ENCODE peak calls at places on chromosomes 5 and 9, in four cellular contexts. One of them, this sample, is unnamed.

GRCh38 chr9:6277417-6277816 is 50.8 kb upstream of the TPD52L3 start:
- DNase-seq in uterus: no peak
- DNase-seq in CD4-positive, alpha-beta T cell: no peak
- DNase-seq in astrocyte of the cerebellum: no peak
- DNase-seq in this sample: no peak

GRCh38 chr9:76353280-76353679 is 40.9 kb downstream of the RFK start:
- DNase-seq in uterus: no peak
- DNase-seq in CD4-positive, alpha-beta T cell: no peak
- DNase-seq in astrocyte of the cerebellum: peak
- DNase-seq in this sample: no peak

GRCh38 chr9:95506692-95507455 is 9.9 kb downstream of the PTCH1 start:
- DNase-seq in CD4-positive, alpha-beta T cell: no peak
- DNase-seq in astrocyte of the cerebellum: no peak
- DNase-seq in uterus: peak
- DNase-seq in this sample: no peak

GRCh38 chr9:95515272-95516113 is 1.3 kb downstream of the PTCH1 start:
- DNase-seq in uterus: no peak
- DNase-seq in astrocyte of the cerebellum: no peak
- DNase-seq in CD4-positive, alpha-beta T cell: no peak
- DNase-seq in this sample: no peak

GRCh38 chr5:111072949-111073682 is 1.6 kb downstream of the TSLP start:
- DNase-seq in uterus: peak
- DNase-seq in CD4-positive, alpha-beta T cell: peak
- DNase-seq in astrocyte of the cerebellum: no peak
- DNase-seq in this sample: no peak

GRCh38 chr5:128535225-128535624 is 2.8 kb downstream of the FBN2 start:
- DNase-seq in CD4-positive, alpha-beta T cell: no peak
- DNase-seq in uterus: no peak
- DNase-seq in astrocyte of the cerebellum: no peak
- DNase-seq in this sample: no peak

GRCh38 chr5:67206381-67207328 is 10.1 kb upstream of the CD180 start:
- DNase-seq in astrocyte of the cerebellum: peak
- DNase-seq in uterus: no peak
- DNase-seq in CD4-positive, alpha-beta T cell: peak
- DNase-seq in this sample: no peak

GRCh38 chr9:100117316-100117715 is 18.3 kb downstream of the INVS start:
- DNase-seq in astrocyte of the cerebellum: no peak
- DNase-seq in CD4-positive, alpha-beta T cell: no peak
- DNase-seq in uterus: no peak
- DNase-seq in this sample: no peak

GRCh38 chr9:38079410-38080105 is 10.5 kb upstream of the SHB start:
- DNase-seq in CD4-positive, alpha-beta T cell: no peak
- DNase-seq in uterus: no peak
- DNase-seq in astrocyte of the cerebellum: no peak
- DNase-seq in this sample: no peak

GRCh38 chr9:131396626-131397025 is 2.7 kb downstream of the PRRC2B start:
- DNase-seq in CD4-positive, alpha-beta T cell: no peak
- DNase-seq in uterus: no peak
- DNase-seq in astrocyte of the cerebellum: no peak
- DNase-seq in this sample: no peak

GRCh38 chr9:38643456-38644173 is 23.2 kb upstream of the ANKRD18A start:
- DNase-seq in uterus: no peak
- DNase-seq in CD4-positive, alpha-beta T cell: no peak
- DNase-seq in astrocyte of the cerebellum: no peak
- DNase-seq in this sample: no peak

GRCh38 chr9:88773627-88774244 is 217.5 kb upstream of the S1PR3 start:
- DNase-seq in astrocyte of the cerebellum: no peak
- DNase-seq in CD4-positive, alpha-beta T cell: no peak
- DNase-seq in uterus: no peak
- DNase-seq in this sample: no peak

GRCh38 chr9:93648836-93649235 is 72.5 kb downstream of the PHF2 start:
- DNase-seq in astrocyte of the cerebellum: no peak
- DNase-seq in CD4-positive, alpha-beta T cell: no peak
- DNase-seq in uterus: peak
- DNase-seq in this sample: no peak

GRCh38 chr5:1195916-1196315 is 5.5 kb upstream of the SLC6A19 start:
- DNase-seq in uterus: no peak
- DNase-seq in astrocyte of the cerebellum: no peak
- DNase-seq in CD4-positive, alpha-beta T cell: no peak
- DNase-seq in this sample: no peak

GRCh38 chr5:159230657-159231056 is 21.3 kb upstream of the RNF145 start:
- DNase-seq in uterus: no peak
- DNase-seq in astrocyte of the cerebellum: no peak
- DNase-seq in CD4-positive, alpha-beta T cell: no peak
- DNase-seq in this sample: no peak

GRCh38 chr5:59685806-59686205 is 207.7 kb downstream of the PDE4D start:
- DNase-seq in astrocyte of the cerebellum: no peak
- DNase-seq in CD4-positive, alpha-beta T cell: no peak
- DNase-seq in uterus: no peak
- DNase-seq in this sample: no peak

GRCh38 chr5:33852327-33852726 is 39.5 kb downstream of the ADAMTS12 start:
- DNase-seq in CD4-positive, alpha-beta T cell: no peak
- DNase-seq in astrocyte of the cerebellum: no peak
- DNase-seq in uterus: no peak
- DNase-seq in this sample: no peak

GRCh38 chr5:93915142-93915553 is 173.7 kb upstream of the POU5F2 start:
- DNase-seq in CD4-positive, alpha-beta T cell: no peak
- DNase-seq in astrocyte of the cerebellum: peak
- DNase-seq in uterus: no peak
- DNase-seq in this sample: peak

GRCh38 chr9:89806371-89807100 is 201.7 kb downstream of the GADD45G start:
- DNase-seq in CD4-positive, alpha-beta T cell: no peak
- DNase-seq in uterus: no peak
- DNase-seq in astrocyte of the cerebellum: no peak
- DNase-seq in this sample: no peak

GRCh38 chr5:180179399-180180197 is 29.4 kb downstream of the RASGEF1C start:
- DNase-seq in uterus: no peak
- DNase-seq in CD4-positive, alpha-beta T cell: no peak
- DNase-seq in astrocyte of the cerebellum: no peak
- DNase-seq in this sample: no peak

GRCh38 chr5:52709171-52709925 is 78.4 kb upstream of the ITGA1 start:
- DNase-seq in astrocyte of the cerebellum: peak
- DNase-seq in CD4-positive, alpha-beta T cell: no peak
- DNase-seq in uterus: no peak
- DNase-seq in this sample: no peak

GRCh38 chr5:2038337-2039179 is 155.8 kb upstream of the IRX4 start:
- DNase-seq in CD4-positive, alpha-beta T cell: peak
- DNase-seq in astrocyte of the cerebellum: no peak
- DNase-seq in uterus: peak
- DNase-seq in this sample: no peak

GRCh38 chr9:93007529-93008058 is 50.9 kb upstream of the SUSD3 start:
- DNase-seq in astrocyte of the cerebellum: no peak
- DNase-seq in CD4-positive, alpha-beta T cell: no peak
- DNase-seq in uterus: no peak
- DNase-seq in this sample: no peak

GRCh38 chr9:136226680-136227410 is 18.8 kb downstream of the QSOX2 start:
- DNase-seq in uterus: no peak
- DNase-seq in CD4-positive, alpha-beta T cell: no peak
- DNase-seq in astrocyte of the cerebellum: no peak
- DNase-seq in this sample: no peak

GRCh38 chr9:127177221-127177620 is 54.8 kb upstream of the ANGPTL2 start:
- DNase-seq in CD4-positive, alpha-beta T cell: no peak
- DNase-seq in uterus: no peak
- DNase-seq in astrocyte of the cerebellum: no peak
- DNase-seq in this sample: no peak

GRCh38 chr5:92403308-92403707 is 1020.2 kb upstream of the ARRDC3 start:
- DNase-seq in uterus: no peak
- DNase-seq in CD4-positive, alpha-beta T cell: no peak
- DNase-seq in astrocyte of the cerebellum: no peak
- DNase-seq in this sample: no peak

GRCh38 chr9:27377147-27377807 is 80.3 kb upstream of the EQTN start:
- DNase-seq in uterus: no peak
- DNase-seq in CD4-positive, alpha-beta T cell: no peak
- DNase-seq in astrocyte of the cerebellum: no peak
- DNase-seq in this sample: no peak

GRCh38 chr5:159097461-159098284 is 2.0 kb downstream of the EBF1 start:
- DNase-seq in uterus: peak
- DNase-seq in CD4-positive, alpha-beta T cell: no peak
- DNase-seq in astrocyte of the cerebellum: no peak
- DNase-seq in this sample: no peak

GRCh38 chr9:20753761-20754160 is 69.7 kb downstream of the FOCAD start:
- DNase-seq in astrocyte of the cerebellum: peak
- DNase-seq in CD4-positive, alpha-beta T cell: no peak
- DNase-seq in uterus: no peak
- DNase-seq in this sample: no peak

GRCh38 chr5:9924614-9925013 is 294.5 kb upstream of the TAS2R1 start:
- DNase-seq in CD4-positive, alpha-beta T cell: no peak
- DNase-seq in astrocyte of the cerebellum: peak
- DNase-seq in uterus: no peak
- DNase-seq in this sample: peak

GRCh38 chr5:9920696-9921095 is 290.5 kb upstream of the TAS2R1 start:
- DNase-seq in CD4-positive, alpha-beta T cell: no peak
- DNase-seq in uterus: no peak
- DNase-seq in astrocyte of the cerebellum: no peak
- DNase-seq in this sample: no peak

GRCh38 chr5:9919306-9920030 is 289.3 kb upstream of the TAS2R1 start:
- DNase-seq in uterus: no peak
- DNase-seq in CD4-positive, alpha-beta T cell: no peak
- DNase-seq in astrocyte of the cerebellum: no peak
- DNase-seq in this sample: no peak

GRCh38 chr5:9927106-9927505 is 297.0 kb upstream of the TAS2R1 start:
- DNase-seq in astrocyte of the cerebellum: no peak
- DNase-seq in uterus: no peak
- DNase-seq in CD4-positive, alpha-beta T cell: no peak
- DNase-seq in this sample: no peak

GRCh38 chr5:9922719-9923118 is 292.6 kb upstream of the TAS2R1 start:
- DNase-seq in uterus: no peak
- DNase-seq in CD4-positive, alpha-beta T cell: no peak
- DNase-seq in astrocyte of the cerebellum: no peak
- DNase-seq in this sample: no peak
- TF ChIP-seq CTCF in uterus: no peak
- TF ChIP-seq CTCF in CD4-positive, alpha-beta T cell: no peak
- TF ChIP-seq CTCF in astrocyte of the cerebellum: peak
- TF ChIP-seq CTCF in this sample: no peak

DNA sequence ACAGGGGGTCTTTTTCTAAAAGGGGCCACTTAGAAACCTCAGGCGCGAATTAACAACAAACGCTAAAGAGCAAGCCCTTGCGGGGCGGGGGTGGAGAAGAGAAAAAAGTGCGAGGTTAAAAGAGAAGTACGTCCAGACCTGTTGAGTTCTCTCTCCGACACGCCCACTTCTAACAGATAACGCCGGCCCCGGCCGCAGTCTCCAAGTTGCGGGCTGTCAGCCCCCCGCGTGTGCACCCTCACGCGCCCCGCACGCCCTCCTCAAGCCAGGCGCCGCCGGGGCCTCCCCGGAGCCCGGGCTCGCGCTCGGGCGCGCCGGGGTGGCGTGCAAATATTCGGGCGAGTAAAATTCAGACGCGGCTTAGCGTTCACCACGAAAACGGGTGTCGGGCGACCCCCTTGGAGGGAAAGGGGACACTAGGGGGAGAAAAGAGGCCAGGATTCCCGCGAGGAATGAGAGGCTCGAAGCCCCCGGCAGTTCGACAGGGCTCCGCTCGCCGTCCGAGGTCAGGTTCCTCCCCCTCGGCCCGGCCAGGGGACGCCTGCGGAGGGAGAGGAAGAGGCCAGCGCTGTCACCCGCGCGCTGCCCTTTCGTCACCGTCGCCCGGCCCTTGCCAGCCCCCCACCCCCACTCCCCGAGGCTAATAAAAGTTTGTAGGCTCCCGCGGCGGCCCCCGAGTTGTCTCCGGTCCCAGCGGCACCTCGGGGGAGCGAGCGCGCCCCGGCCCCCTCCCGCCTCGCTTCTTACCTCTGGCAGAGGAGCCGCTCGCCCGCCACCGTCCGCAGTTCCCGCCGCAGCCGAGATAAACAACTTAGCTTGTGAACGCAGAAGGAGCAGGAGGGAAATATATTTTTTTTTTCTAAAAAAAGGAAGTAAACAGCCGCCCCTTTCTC is 776 bp downstream of the NR3C1 start:
- DNase-seq in CD4-positive, alpha-beta T cell: peak
- DNase-seq in astrocyte of the cerebellum: peak
- DNase-seq in uterus: peak
- DNase-seq in this sample: no peak
- TF ChIP-seq CTCF in CD4-positive, alpha-beta T cell: no peak
- TF ChIP-seq CTCF in astrocyte of the cerebellum: peak
- TF ChIP-seq CTCF in uterus: no peak
- TF ChIP-seq CTCF in this sample: no peak

GRCh38 chr5:175617447-175617846 is 40.4 kb upstream of the HRH2 start:
- DNase-seq in astrocyte of the cerebellum: no peak
- DNase-seq in CD4-positive, alpha-beta T cell: no peak
- DNase-seq in uterus: no peak
- DNase-seq in this sample: no peak
- TF ChIP-seq CTCF in astrocyte of the cerebellum: no peak
- TF ChIP-seq CTCF in CD4-positive, alpha-beta T cell: no peak
- TF ChIP-seq CTCF in uterus: no peak
- TF ChIP-seq CTCF in this sample: no peak

GRCh38 chr9:79430599-79430998 is 141.2 kb upstream of the TLE4 start:
- DNase-seq in CD4-positive, alpha-beta T cell: no peak
- DNase-seq in uterus: no peak
- DNase-seq in astrocyte of the cerebellum: no peak
- DNase-seq in this sample: no peak

GRCh38 chr9:79432485-79432884 is 139.3 kb upstream of the TLE4 start:
- DNase-seq in CD4-positive, alpha-beta T cell: no peak
- DNase-seq in astrocyte of the cerebellum: no peak
- DNase-seq in uterus: no peak
- DNase-seq in this sample: no peak

GRCh38 chr9:79428422-79428821 is 143.3 kb upstream of the TLE4 start:
- DNase-seq in astrocyte of the cerebellum: no peak
- DNase-seq in CD4-positive, alpha-beta T cell: no peak
- DNase-seq in uterus: no peak
- DNase-seq in this sample: no peak

GRCh38 chr9:79425840-79426239 is 145.9 kb upstream of the TLE4 start:
- DNase-seq in CD4-positive, alpha-beta T cell: no peak
- DNase-seq in astrocyte of the cerebellum: no peak
- DNase-seq in uterus: no peak
- DNase-seq in this sample: no peak

DNA sequence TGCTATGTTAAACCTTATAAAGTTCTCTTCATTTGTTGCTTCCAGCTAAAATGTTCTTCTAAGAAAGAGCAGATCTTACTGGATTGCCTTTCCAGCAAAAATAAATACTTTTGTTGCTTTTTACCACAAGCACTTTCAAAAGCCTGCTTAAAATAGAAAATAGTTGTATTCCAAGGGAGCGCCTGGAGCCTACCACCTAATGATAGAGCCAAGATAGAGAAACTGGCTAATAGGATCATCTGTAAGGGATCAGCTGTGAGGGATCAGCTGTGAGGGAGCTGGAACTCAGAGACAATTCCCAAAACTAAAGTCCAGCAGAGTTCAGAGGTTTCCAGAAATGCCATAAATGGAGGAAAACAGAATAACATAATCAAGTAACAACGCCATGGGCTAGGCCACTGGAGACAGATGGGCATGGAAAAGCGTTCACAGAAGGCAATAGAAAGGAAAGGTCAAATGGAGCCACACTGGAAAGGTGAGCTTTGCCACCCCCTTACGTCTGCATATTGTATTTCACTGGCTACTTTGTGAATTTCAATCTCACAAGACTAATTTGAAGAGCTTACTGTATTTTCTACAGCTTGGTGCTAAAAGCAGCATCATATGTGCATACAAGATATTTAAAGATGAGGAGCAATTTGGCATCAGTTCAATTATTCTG is 140.6 kb upstream of the TLE4 start:
- DNase-seq in CD4-positive, alpha-beta T cell: no peak
- DNase-seq in uterus: no peak
- DNase-seq in astrocyte of the cerebellum: peak
- DNase-seq in this sample: no peak
- TF ChIP-seq CTCF in CD4-positive, alpha-beta T cell: no peak
- TF ChIP-seq CTCF in uterus: no peak
- TF ChIP-seq CTCF in astrocyte of the cerebellum: no peak
- TF ChIP-seq CTCF in this sample: no peak